ENCODE peak calls at places on chromosome 3, in four cellular contexts. O, C, E and M are unnamed samples.
A peak's percentile ranks its signal among the peaks of the same experiment; 100 is the strongest.

GRCh38 chr3:127114337-127115070 is 78.4 kb upstream of the PRR23E start:
- DNase-seq in C (no peak), E (no peak), O (no peak), M (no peak)

GRCh38 chr3:129490273-129490675 is 38.2 kb upstream of the RHO start:
- DNase-seq in C (peak; percentile 90), E (peak; percentile 75), O (peak; percentile 74), M (peak; percentile 75)

GRCh38 chr3:197165890-197166289 is 132.5 kb downstream of the DLG1 start:
- DNase-seq in E (no peak), O (no peak), C (no peak), M (no peak)

GRCh38 chr3:36852071-36852470 is 87.7 kb upstream of the DCLK3 start:
- DNase-seq in C (no peak), O (no peak), E (no peak), M (no peak)

GRCh38 chr3:135751991-135752390 is 213.5 kb upstream of the PPP2R3A start:
- DNase-seq in C (no peak), E (no peak), O (no peak), M (no peak)

GRCh38 chr3:8386221-8386620 is 115.4 kb upstream of the LMCD1 start:
- DNase-seq in O (no peak), C (peak; percentile 27), E (no peak), M (no peak)

GRCh38 chr3:197750863-197751737 is 1.4 kb downstream of the FYTTD1 start:
- DNase-seq in C (peak; percentile 43), O (peak; percentile 32), E (no peak), M (peak; percentile 43)

GRCh38 chr3:113223831-113224240 is 12.5 kb downstream of the BOC start:
- DNase-seq in O (no peak), E (no peak), C (no peak), M (no peak)

GRCh38 chr3:184222521-184222920 is 6.9 kb upstream of the VWA5B2 start:
- DNase-seq in O (no peak), C (no peak), E (no peak), M (no peak)

GRCh38 chr3:170499562-170500156 is 81.0 kb downstream of the CLDN11 start:
- DNase-seq in E (no peak), C (peak; percentile 62), O (no peak), M (no peak)

GRCh38 chr3:50971487-50971924 is 296.8 kb downstream of the DOCK3 start:
- DNase-seq in E (no peak), O (no peak), C (peak; percentile 28), M (peak; percentile 19)

GRCh38 chr3:27720899-27721716 is 1.0 kb downstream of the EOMES start:
- DNase-seq in O (no peak), E (no peak), C (no peak), M (no peak)

GRCh38 chr3:125357032-125357658 is 18.0 kb downstream of the ZNF148 start:
- DNase-seq in C (peak; percentile 18), E (no peak), O (no peak), M (peak; percentile 45)

GRCh38 chr3:183494341-183494740 is 61.2 kb downstream of the KLHL6 start:
- DNase-seq in O (no peak), E (no peak), C (no peak), M (no peak)

GRCh38 chr3:4029135-4029534 is 229.9 kb downstream of the LRRN1 start:
- DNase-seq in O (no peak), C (no peak), E (no peak), M (no peak)

GRCh38 chr3:162338514-162338913 is 841.9 kb downstream of the OTOL1 start:
- DNase-seq in C (peak; percentile 4), O (no peak), E (no peak), M (no peak)

GRCh38 chr3:38317186-38317759 is 29.3 kb upstream of the XYLB start:
- DNase-seq in E (no peak), C (no peak), O (no peak), M (no peak)

GRCh38 chr3:9955067-9955502 is 2.9 kb upstream of the PRRT3 start:
- DNase-seq in E (no peak), O (no peak), C (no peak), M (no peak)

GRCh38 chr3:197168606-197169005 is 129.8 kb downstream of the DLG1 start:
- DNase-seq in O (no peak), C (peak; percentile 56), E (no peak), M (no peak)

DNA sequence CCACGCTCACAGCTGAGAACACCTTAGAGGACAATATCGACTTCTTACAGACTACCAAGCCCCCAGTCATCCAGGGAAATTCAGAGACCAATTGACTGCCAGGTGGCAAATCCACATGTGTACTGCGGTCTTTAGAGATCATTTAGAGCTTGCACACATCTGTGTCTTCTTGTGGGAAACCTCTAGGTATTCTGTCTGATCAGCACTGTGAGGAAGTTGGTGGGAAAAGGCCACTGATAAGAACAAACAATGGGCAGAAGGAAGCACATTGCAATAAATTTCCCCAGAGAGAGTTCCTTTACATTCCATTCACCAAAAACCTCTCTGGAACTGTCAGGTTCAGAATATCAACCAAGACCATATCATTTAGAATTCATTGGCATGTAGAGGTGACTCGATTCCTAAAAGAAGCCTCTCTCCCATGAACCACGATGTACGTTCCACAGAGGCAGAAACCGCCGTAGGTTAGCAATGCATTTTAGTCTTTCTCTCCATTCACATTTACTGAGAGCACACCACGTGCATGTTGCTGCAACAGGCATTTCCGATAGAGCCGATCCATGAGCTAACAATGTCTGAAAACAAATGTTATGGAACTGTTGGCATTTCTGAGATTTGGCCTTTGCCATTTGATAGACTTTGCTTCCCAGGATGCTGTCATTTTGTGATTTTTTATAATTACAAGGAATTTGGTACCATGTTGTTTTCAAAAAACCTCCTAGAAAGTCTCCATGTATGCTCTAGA is 287.3 kb upstream of the TPRG1 start:
- DNase-seq in E (no peak), O (no peak), C (no peak), M (no peak)
- TF ChIP-seq CTCF in E (no peak), O (no peak), C (no peak), M (no peak)

DNA sequence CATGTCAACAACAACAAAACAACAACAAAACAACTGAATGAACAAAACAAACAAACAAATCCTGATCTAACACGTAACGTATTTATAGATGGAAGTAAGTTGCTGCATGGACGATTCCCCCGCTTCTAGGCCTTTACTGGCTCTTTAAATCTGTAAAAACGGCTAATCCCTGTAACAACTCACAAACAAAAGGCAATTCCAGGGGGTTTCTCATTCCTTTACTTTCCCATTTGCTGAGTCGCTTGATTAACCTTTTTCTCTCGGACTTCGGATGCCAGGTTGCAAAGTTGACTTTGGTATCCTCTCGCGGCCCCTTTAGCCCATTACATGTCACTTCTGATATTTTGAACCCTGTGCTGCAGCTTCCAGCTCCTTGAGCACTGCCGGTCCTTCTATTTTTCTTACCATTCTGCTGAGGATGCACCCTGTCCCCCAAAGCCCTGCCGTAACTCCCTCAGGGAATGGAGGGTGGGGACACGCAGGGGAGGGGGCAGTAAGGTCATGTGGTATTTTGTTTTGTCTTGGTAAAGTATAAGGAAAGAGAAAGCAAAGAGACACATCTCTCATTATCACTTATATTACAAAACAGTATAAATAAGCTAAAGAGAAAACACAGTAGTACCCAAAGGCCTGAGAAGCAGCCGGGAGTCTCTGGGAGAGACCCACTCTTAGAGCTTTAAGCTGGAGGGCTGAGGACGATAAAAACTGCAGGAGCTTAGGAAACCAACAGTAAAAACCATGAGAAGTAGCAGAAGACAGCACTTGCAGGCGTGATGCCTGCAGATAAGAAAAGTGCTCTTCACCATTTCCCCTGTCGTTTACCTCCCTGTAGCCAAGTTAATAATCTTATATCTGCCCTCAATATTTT is 457.8 kb upstream of the ZNF717 start:
- DNase-seq in O (no peak), C (no peak), E (no peak), M (no peak)
- H3K4me3 ChIP-seq in O (no peak overlapping the region), C (no peak overlapping the region), E (no peak overlapping the region), M (no peak overlapping the region)

GRCh38 chr3:120568198-120568523 is 28.0 kb upstream of the NDUFB4 start:
- DNase-seq in O (no peak), C (no peak), E (no peak), M (no peak)

GRCh38 chr3:120566243-120566980 is 29.7 kb upstream of the NDUFB4 start:
- DNase-seq in C (no peak), E (no peak), O (no peak), M (no peak)

GRCh38 chr3:120569224-120569915 is 26.8 kb upstream of the NDUFB4 start:
- DNase-seq in O (no peak), C (no peak), E (no peak), M (no peak)

GRCh38 chr3:120568624-120569023 is 27.5 kb upstream of the NDUFB4 start:
- DNase-seq in C (no peak), O (no peak), E (no peak), M (no peak)

DNA sequence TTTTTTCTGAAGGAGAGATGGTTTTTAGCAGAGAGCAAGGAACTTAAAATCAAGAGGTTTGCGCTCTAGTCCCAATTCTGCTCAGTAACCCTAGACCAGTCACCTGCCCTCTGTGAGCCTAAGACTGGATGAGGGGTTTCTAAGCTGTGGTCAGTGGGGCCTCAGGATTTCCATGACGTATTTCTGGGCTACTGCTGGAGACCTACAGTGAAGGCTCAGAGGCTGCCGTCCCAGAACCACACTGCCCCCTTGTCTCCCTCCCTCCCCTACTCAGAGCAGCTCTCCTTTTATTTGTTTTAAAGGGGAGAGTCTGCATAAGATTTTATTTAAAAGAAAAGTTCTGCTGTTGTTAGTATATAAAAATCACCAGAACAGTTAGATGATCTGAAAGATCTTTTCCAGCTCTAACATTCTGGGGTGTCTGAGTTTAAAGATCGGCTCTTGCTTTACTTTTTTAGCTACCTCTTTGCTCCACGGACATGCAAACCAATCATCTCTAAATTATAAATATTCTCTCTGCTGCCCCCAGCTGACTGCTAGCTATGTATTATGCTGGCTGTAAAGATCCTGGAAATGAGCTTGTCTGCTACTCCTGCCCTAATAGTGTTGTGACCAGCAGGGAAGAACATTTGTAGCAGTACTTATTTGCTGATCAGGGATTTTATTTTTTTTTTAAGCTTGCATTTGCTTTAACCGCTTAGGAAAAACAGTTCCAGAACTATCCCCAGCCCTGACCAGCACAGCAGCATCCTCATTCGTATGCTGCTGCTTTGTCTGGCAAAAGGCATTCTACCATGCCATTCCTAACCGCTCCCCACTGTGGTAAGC is 28.6 kb upstream of the NDUFB4 start:
- DNase-seq in O (no peak), C (peak; percentile 44), E (no peak), M (no peak)
- TF ChIP-seq CTCF in O (no peak), C (peak; percentile 57), E (no peak), M (no peak)

GRCh38 chr3:189353988-189354735 is 182.4 kb downstream of the TPRG1 start:
- DNase-seq in O (no peak), E (no peak), C (no peak), M (no peak)

GRCh38 chr3:189353318-189353958 is 181.7 kb downstream of the TPRG1 start:
- DNase-seq in O (no peak), C (no peak), E (no peak), M (no peak)

GRCh38 chr3:189355115-189355480 is 183.3 kb downstream of the TPRG1 start:
- DNase-seq in O (no peak), E (no peak), C (no peak), M (no peak)

GRCh38 chr3:189360291-189360690 is 188.5 kb downstream of the TPRG1 start:
- DNase-seq in O (no peak), E (no peak), C (no peak), M (no peak)

DNA sequence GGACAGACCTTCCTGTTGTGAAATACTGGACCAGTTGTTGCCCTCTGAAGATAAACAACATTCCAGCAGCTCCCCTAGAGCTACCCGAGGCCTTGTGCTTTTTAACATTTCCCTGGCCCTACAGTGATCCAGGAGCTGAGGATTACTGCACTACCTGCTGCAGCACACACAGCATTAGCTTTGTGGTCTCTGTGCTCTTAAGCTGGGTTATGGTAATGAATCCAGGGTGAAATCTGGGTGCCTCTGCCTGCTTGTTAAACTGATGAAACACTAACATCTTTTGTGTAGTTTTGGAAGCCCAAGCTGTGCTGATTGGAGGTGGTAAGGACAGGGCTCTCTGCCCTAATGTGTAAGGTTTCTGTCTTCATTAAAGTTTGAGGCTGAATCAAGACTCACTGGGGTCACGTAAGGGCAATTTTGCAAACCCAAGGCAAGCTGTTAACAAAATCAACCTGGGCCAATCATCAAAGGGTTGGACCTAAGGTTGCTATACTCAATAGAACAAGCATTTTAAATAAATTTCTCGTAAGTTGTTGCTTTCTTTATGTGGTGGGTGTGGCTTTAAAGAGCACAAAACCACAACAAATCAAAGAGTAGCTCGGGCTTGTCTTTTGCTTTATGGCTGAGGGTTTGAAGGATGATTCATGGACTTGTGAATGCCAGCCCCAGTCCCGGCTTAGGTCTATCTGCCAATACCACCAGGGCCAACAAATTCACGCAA is 183.9 kb downstream of the TPRG1 start:
- DNase-seq in E (no peak), O (no peak), C (peak; percentile 62), M (no peak)
- H3K4me3 ChIP-seq in E (no peak overlapping the region), O (no peak overlapping the region), C (no peak overlapping the region), M (no peak overlapping the region)